ENCODE peak calls at places on chromosomes 6 and 20, in four cellular contexts. W is CD8-positive, alpha-beta memory T cell; Q is neuronal stem cell; F is tibial artery. Z is an unnamed sample.

GRCh38 chr6:134238960-134239795 is 78.7 kb downstream of the SGK1 start:
- DNase-seq in W (no peak), Q (no peak), F (no peak), Z (no peak)

GRCh38 chr6:71190809-71191208 is 97.8 kb upstream of the OGFRL1 start:
- DNase-seq in W (peak), Q (no peak), F (no peak), Z (no peak)

GRCh38 chr6:108127826-108128225 is 38.0 kb upstream of the NR2E1 start:
- DNase-seq in W (no peak), Q (no peak), F (no peak), Z (no peak)

GRCh38 chr20:64100946-64101688 is 6.2 kb downstream of the NPBWR2 start:
- DNase-seq in W (no peak), Q (no peak), F (no peak), Z (no peak)

GRCh38 chr6:111013144-111013905 is 31.5 kb downstream of the RPF2 start:
- DNase-seq in W (no peak), Q (no peak), F (no peak), Z (no peak)

GRCh38 chr6:14046476-14047068 is 71.0 kb upstream of the CD83 start:
- DNase-seq in W (peak), Q (peak), F (no peak), Z (peak)

GRCh38 chr6:111803804-111804203 is 69.4 kb downstream of the FYN start:
- DNase-seq in W (no peak), Q (no peak), F (no peak), Z (no peak)

GRCh38 chr20:64083380-64084208 is 604 bp downstream of the LKAAEAR1 start:
- DNase-seq in W (peak), Q (peak), F (no peak), Z (peak)

GRCh38 chr6:131954775-131955107 is 3.6 kb upstream of the CCN2 start:
- DNase-seq in W (no peak), Q (no peak), F (peak), Z (peak)

GRCh38 chr6:33248643-33248931 is 23.1 kb downstream of the VPS52 start:
- DNase-seq in W (no peak), Q (no peak), F (no peak), Z (no peak)

GRCh38 chr6:135310291-135310690 is 129.2 kb downstream of the MYB start:
- DNase-seq in W (no peak), Q (no peak), F (no peak), Z (no peak)

GRCh38 chr6:53342210-53342609 is 6.5 kb downstream of the ELOVL5 start:
- DNase-seq in W (no peak), Q (no peak), F (no peak), Z (no peak)

GRCh38 chr6:20313960-20314530 is 87.6 kb upstream of the E2F3 start:
- DNase-seq in W (no peak), Q (no peak), F (no peak), Z (no peak)

GRCh38 chr6:20315456-20315855 is 86.2 kb upstream of the E2F3 start:
- DNase-seq in W (no peak), Q (no peak), F (no peak), Z (no peak)

GRCh38 chr6:20317430-20317829 is 84.2 kb upstream of the E2F3 start:
- DNase-seq in W (no peak), Q (no peak), F (no peak), Z (no peak)

GRCh38 chr6:20318851-20319387 is 82.8 kb upstream of the E2F3 start:
- DNase-seq in W (no peak), Q (no peak), F (no peak), Z (no peak)

DNA sequence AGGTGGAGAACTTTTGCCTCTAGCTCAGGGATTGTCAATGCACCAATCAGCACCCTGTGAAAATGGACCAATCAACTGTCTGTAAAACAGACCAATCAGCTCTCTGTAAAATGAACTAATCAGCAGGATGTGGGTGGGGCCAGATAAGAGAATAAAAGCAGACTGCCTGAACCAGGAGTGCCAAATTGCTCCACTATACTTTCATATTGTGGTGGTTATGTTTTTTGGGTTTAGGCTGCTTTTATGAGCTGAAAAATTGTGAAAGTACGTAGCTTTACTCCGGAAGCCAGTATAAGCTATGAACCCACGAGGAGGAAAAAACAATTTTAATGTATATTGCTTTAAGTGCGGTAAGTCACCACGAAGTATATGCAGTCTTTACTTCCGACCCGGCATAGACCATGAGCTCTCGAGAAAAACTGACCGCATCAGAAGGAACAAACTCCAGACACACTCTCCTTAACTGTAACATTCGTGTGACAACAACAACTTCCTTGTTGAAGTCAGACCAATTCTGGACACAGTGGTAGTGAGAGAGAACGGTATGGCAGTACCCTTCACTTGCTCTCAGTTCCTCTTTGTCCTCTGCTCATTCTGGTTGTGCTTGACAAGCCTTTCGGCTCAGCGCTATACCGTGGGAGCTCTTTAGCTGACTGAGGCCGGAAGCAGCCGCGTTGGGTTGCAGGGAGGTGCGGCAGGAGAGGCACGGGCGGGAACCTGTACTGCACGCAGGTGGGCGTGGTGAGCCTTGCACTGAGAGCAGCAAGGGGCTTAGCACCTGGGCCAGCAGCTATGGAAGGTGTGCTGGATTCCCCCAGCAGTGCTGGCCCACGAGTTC is 81.9 kb upstream of the E2F3 start:
- DNase-seq in W (peak), Q (no peak), F (no peak), Z (no peak)
- H3K4me3 ChIP-seq in W (peak), Q (no peak), F (no peak), Z (peak)

GRCh38 chr20:50834599-50835005 is 39.7 kb downstream of the BCAS4 start:
- DNase-seq in W (no peak), Q (no peak), F (no peak), Z (no peak)

GRCh38 chr20:50837532-50838321 is 42.9 kb downstream of the BCAS4 start:
- DNase-seq in W (no peak), Q (no peak), F (peak), Z (no peak)

GRCh38 chr20:50838707-50839385 is 44.0 kb downstream of the BCAS4 start:
- DNase-seq in W (no peak), Q (no peak), F (no peak), Z (no peak)

GRCh38 chr20:50842821-50843220 is 48.0 kb downstream of the BCAS4 start:
- DNase-seq in W (no peak), Q (no peak), F (no peak), Z (no peak)

DNA sequence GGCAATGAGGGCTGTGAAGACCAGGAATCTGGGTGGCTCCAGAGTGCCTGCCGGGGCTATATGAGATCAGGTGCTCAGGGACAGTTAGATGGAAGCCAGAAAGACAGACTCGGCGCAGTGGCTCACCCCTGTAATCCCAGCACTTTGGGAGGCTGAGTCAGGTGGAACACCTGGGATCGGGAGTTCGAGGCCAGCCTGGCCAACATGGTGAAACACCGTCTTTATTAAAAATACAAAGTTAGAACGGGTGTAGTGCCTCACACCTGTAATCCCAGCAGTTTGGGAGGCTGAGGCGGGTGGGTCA is 43.4 kb downstream of the BCAS4 start:
- DNase-seq in W (no peak), Q (no peak), F (no peak), Z (no peak)
- H3K4me3 ChIP-seq in W (no peak), Q (no peak), F (no peak), Z (no peak)

GRCh38 chr20:44115762-44116644 is 71.0 kb downstream of the JPH2 start:
- DNase-seq in W (no peak), Q (no peak), F (no peak), Z (no peak)
- H3K4me3 ChIP-seq in W (no peak), Q (no peak), F (no peak), Z (no peak)

GRCh38 chr6:46323312-46323965 is 152.7 kb upstream of the ENPP5 start:
- DNase-seq in W (no peak), Q (no peak), F (no peak), Z (no peak)
- H3K4me3 ChIP-seq in W (no peak), Q (no peak), F (no peak), Z (no peak)